ENCODE peak calls at places on chromosomes 3 and 15, in six cellular contexts. B, M, F, V, G and H are unnamed samples.

GRCh38 chr3:82736696-82737277 is 975.3 kb upstream of the GBE1 start:
- DNase-seq in B (no peak), G (no peak), V (no peak), F (no peak), M (no peak), H (no peak)

GRCh38 chr3:16272588-16272987 is 7.6 kb downstream of the OXNAD1 start:
- DNase-seq in V (no peak), M (no peak), B (no peak), G (no peak), F (no peak), H (no peak)

GRCh38 chr3:94654096-94654495 is 591.2 kb downstream of the NSUN3 start:
- DNase-seq in B (no peak), G (no peak), F (no peak), V (no peak), M (no peak), H (no peak)

GRCh38 chr15:27244047-27244446 is 273.1 kb downstream of the GABRG3 start:
- DNase-seq in B (no peak), G (no peak), F (no peak), V (no peak), M (no peak), H (no peak)

GRCh38 chr3:58383904-58384303 is 49.7 kb downstream of the PDHB start:
- DNase-seq in V (no peak), G (peak), B (peak), M (no peak), F (peak), H (peak)

GRCh38 chr3:28077566-28077965 is 163.9 kb upstream of the CMC1 start:
- DNase-seq in G (peak), F (peak), B (peak), V (no peak), M (no peak), H (peak)

GRCh38 chr3:123270818-123271217 is 69.1 kb downstream of the SEC22A start:
- DNase-seq in V (no peak), G (no peak), F (no peak), M (no peak), B (no peak), H (no peak)

GRCh38 chr3:87867001-87867400 is 191.8 kb downstream of the CGGBP1 start:
- DNase-seq in V (no peak), M (no peak), F (no peak), B (no peak), G (no peak), H (peak)

GRCh38 chr3:157460253-157460652 is 23.6 kb downstream of the PTX3 start:
- DNase-seq in V (no peak), G (no peak), M (no peak), F (peak), B (no peak), H (peak)

GRCh38 chr3:48427630-48427962 is 2.3 kb downstream of the PLXNB1 start:
- DNase-seq in B (no peak), M (no peak), V (no peak), G (no peak), F (no peak), H (no peak)

GRCh38 chr3:81462921-81463320 is 298.5 kb downstream of the GBE1 start:
- DNase-seq in B (no peak), F (no peak), V (no peak), G (no peak), M (no peak), H (peak)

GRCh38 chr3:153785901-153786300 is 335.3 kb upstream of the ARHGEF26 start:
- DNase-seq in M (no peak), G (no peak), F (no peak), B (no peak), V (no peak), H (no peak)
- TF ChIP-seq CTCF in M (no peak), G (no peak), F (no peak), B (no peak), V (peak), H (no peak)

GRCh38 chr3:14224895-14225294 is 46.3 kb downstream of the LSM3 start:
- DNase-seq in F (peak), G (peak), V (no peak), B (no peak), M (no peak), H (no peak)

GRCh38 chr3:14221902-14222301 is 43.3 kb downstream of the LSM3 start:
- DNase-seq in B (no peak), M (no peak), F (no peak), G (no peak), V (no peak), H (no peak)

GRCh38 chr3:14222457-14222856 is 43.8 kb downstream of the LSM3 start:
- DNase-seq in M (no peak), G (peak), F (no peak), V (no peak), B (no peak), H (no peak)

GRCh38 chr3:14223595-14223994 is 45.0 kb downstream of the LSM3 start:
- DNase-seq in B (no peak), V (no peak), M (no peak), F (no peak), G (no peak), H (no peak)

DNA sequence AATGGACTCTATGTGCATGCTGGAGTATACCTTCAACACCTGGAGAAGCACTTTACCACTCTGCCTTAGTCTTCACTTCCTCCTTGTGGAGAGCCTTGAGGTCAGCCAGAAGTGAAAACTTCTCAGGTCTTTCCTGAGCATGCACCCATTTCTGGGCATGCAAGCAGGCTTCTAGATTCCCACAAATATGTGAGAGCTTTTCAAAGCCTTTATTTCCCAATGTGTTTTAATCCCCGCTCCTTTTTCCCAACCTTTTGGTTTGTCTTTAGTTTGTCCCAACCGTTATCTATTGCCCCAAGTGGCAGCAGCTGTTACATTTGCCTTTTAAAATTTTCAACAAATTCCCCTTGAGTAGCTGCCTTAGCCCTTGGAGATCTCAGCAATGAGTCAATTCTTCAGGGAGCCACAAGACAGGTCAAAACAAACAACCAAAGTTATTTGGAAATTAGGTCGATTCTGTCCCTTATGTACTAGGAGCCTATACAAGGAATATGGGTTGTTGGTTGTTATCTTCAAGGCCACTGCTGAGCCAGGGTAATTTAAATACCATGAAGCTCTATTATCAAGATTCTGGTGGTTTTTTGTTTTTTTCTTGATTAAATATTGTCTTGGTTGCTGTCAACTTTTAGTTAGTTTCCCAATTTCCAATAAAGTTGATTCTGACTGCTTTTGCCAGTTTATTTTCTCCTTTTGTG is 44.4 kb downstream of the LSM3 start:
- DNase-seq in V (peak), M (no peak), F (no peak), B (no peak), G (peak), H (peak)
- H3K4me3 ChIP-seq in V (peak), M (no peak), F (no peak), B (no peak), G (no peak), H (no peak)

GRCh38 chr3:190807719-190808375 is 54.6 kb downstream of the GMNC start:
- DNase-seq in G (peak), B (peak), M (no peak), V (no peak), F (no peak), H (no peak)

GRCh38 chr3:190810957-190811356 is 51.5 kb downstream of the GMNC start:
- DNase-seq in F (no peak), M (no peak), G (no peak), B (no peak), V (no peak), H (no peak)

GRCh38 chr3:190809351-190809750 is 53.1 kb downstream of the GMNC start:
- DNase-seq in B (no peak), M (no peak), V (no peak), F (no peak), G (no peak), H (no peak)

GRCh38 chr3:190811775-190812480 is 50.6 kb downstream of the GMNC start:
- DNase-seq in M (no peak), B (peak), G (peak), V (no peak), F (peak), H (peak)
- TF ChIP-seq CTCF in M (peak), B (peak), G (peak), V (peak), F (peak), H (peak)

GRCh38 chr3:171028779-171029232 is 2.3 kb upstream of the SLC2A2 start:
- DNase-seq in B (no peak), V (no peak), F (peak), G (peak), M (no peak), H (peak)
- H3K4me3 ChIP-seq in B (no peak), V (no peak), F (peak), G (peak), M (peak), H (peak)

DNA sequence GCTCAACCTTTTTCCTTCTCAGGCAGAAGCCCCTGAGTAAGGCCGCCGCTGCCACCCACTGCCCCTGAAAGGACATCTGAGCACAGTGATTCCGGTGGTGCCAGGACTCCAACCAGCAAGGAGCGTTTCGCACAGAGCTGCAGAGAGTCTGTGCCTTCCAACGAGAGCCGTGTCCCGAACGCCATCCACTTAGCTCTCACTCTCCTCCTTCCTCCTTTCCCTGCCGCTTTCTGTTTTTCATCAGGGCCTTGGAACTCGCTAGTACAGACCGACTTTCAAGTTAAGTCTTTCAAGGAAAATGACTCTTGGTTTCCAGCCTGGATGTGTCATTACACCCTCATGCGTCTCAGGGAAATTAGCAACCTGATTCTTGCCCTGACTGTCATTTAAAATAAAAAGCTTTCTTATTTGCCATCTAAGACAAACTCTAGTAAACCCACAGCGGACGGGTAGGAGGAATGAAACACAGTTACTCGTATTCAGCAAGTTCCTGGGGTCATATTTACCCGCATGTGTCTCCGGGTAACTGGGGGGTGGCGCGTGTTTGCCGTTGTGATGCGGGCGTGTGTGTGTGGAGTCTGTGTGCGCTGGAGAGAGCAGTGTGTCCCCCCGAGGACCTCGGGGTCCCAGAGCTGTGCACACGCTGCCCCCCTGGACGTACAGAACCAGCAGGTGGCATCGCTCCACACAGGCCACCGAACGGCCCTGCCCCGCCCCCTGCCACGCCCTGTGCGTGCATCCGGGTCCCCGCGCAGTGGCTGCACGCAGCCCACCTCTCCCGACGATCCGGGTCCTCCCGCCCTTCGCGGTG is 30.4 kb upstream of the ALDH1A3 start:
- DNase-seq in F (peak), V (no peak), G (peak), M (no peak), B (peak), H (peak)
- TF ChIP-seq CTCF in F (no peak), V (peak), G (peak), M (peak), B (no peak), H (peak)

GRCh38 chr15:73626072-73626471 is 7.1 kb downstream of the NPTN start:
- DNase-seq in B (no peak), V (no peak), M (no peak), F (no peak), G (no peak), H (no peak)

GRCh38 chr15:73628102-73628501 is 5.1 kb downstream of the NPTN start:
- DNase-seq in V (no peak), B (no peak), F (no peak), G (no peak), M (no peak), H (no peak)

GRCh38 chr15:73621286-73621826 is 11.8 kb downstream of the NPTN start:
- DNase-seq in G (no peak), F (no peak), M (no peak), B (no peak), V (no peak), H (no peak)

GRCh38 chr15:73620078-73620477 is 13.1 kb downstream of the NPTN start:
- DNase-seq in G (no peak), M (no peak), B (no peak), V (no peak), F (peak), H (no peak)

GRCh38 chr15:73624530-73624929 is 8.7 kb downstream of the NPTN start:
- DNase-seq in B (no peak), G (no peak), V (no peak), F (peak), M (no peak), H (peak)
- H3K4me3 ChIP-seq in B (no peak), G (no peak), V (no peak), F (no peak), M (no peak), H (no peak)

GRCh38 chr15:77630956-77631789 is 1.5 kb downstream of the LINGO1 start:
- DNase-seq in G (no peak), M (no peak), V (no peak), B (peak), F (no peak), H (no peak)
- TF ChIP-seq CTCF in G (peak), M (no peak), V (no peak), B (peak), F (no peak), H (no peak)